ENCODE peak calls at places on chromosomes 11 and 22, in seven cellular contexts. R is kidney, I is PC-3, K is mesendoderm, E is K562, T is colonic mucosa, N is fibroblast of lung. P is an unnamed sample.

GRCh38 chr11:78097666-78098385 is 18.2 kb upstream of the NDUFC2 start:
- DNase-seq in E (no peak), T (no peak), N (no peak), I (no peak), R (no peak), K (no peak), P (no peak)

GRCh38 chr11:46315783-46316563 is 31.3 kb upstream of the DGKZ start:
- DNase-seq in N (no peak), I (no peak), T (peak; percentile 60), E (no peak), R (no peak), K (no peak), P (no peak)

GRCh38 chr11:27619936-27620335 is 80.3 kb downstream of the BDNF start:
- DNase-seq in I (no peak), R (no peak), K (no peak), N (no peak), T (no peak), E (no peak), P (no peak)

GRCh38 chr11:1741741-1742140 is 8.7 kb downstream of the IFITM10 start:
- DNase-seq in I (no peak), R (no peak), E (no peak), K (no peak), N (no peak), T (no peak), P (no peak)

GRCh38 chr11:83689062-83689461 is 402.9 kb upstream of the CCDC90B start:
- DNase-seq in R (no peak), N (no peak), I (no peak), E (no peak), K (no peak), T (no peak), P (no peak)

GRCh38 chr11:104333977-104334376 is 170.0 kb upstream of the PDGFD start:
- DNase-seq in K (peak; percentile 62), R (no peak), E (no peak), T (no peak), I (peak; percentile 39), N (no peak), P (no peak)

GRCh38 chr11:33262016-33262638 is 4.9 kb downstream of the HIPK3 start:
- DNase-seq in N (peak; percentile 17), E (no peak), T (no peak), K (no peak), R (no peak), I (peak; percentile 6), P (no peak)

GRCh38 chr11:128903248-128904041 is 12.3 kb downstream of the KCNJ5 start:
- DNase-seq in T (no peak), N (no peak), I (no peak), K (peak; percentile 95), E (no peak), R (peak; percentile 77), P (peak; percentile 50)

GRCh38 chr11:47099213-47099917 is 77.3 kb downstream of the ARFGAP2 start:
- DNase-seq in N (no peak), K (no peak), E (no peak), T (peak; percentile 33), I (no peak), R (no peak), P (no peak)

GRCh38 chr11:42812408-42812807 is 499.4 kb upstream of the API5 start:
- DNase-seq in K (no peak), E (no peak), R (no peak), T (no peak), I (no peak), N (no peak), P (no peak)

GRCh38 chr11:95134491-95134890 is 44.8 kb downstream of the ENDOD1 start:
- DNase-seq in I (peak; percentile 95), E (no peak), R (no peak), K (no peak), N (peak; percentile 36), T (no peak), P (no peak)

GRCh38 chr22:49550766-49551362 is 276.8 kb downstream of the BRD1 start:
- DNase-seq in R (no peak), N (no peak), T (no peak), I (no peak), E (peak; percentile 47), K (no peak), P (no peak)

GRCh38 chr11:93481696-93482095 is 61.5 kb downstream of the SMCO4 start:
- DNase-seq in T (no peak), N (no peak), R (no peak), E (no peak), I (no peak), K (no peak), P (no peak)

GRCh38 chr11:77301510-77301909 is at the start of gene GDPD4:
- DNase-seq in I (no peak), E (peak; percentile 27), K (no peak), N (no peak), R (no peak), T (no peak), P (no peak)

GRCh38 chr11:72639475-72640375 is 34.5 kb downstream of the PDE2A start:
- DNase-seq in K (no peak), E (no peak), I (no peak), N (no peak), T (no peak), R (peak; percentile 79), P (no peak)

GRCh38 chr11:95716266-95716665 is 73.3 kb downstream of the FAM76B start:
- DNase-seq in R (no peak), I (no peak), T (no peak), E (no peak), K (no peak), N (no peak), P (no peak)

GRCh38 chr11:119336744-119337469 is 2.6 kb downstream of the RNF26 start:
- DNase-seq in E (no peak), R (peak; percentile 30), K (no peak), N (no peak), T (no peak), I (no peak), P (no peak)

GRCh38 chr11:75242722-75243600 is 2.4 kb downstream of the TPBGL start:
- DNase-seq in K (no peak), I (no peak), N (no peak), R (no peak), T (no peak), E (no peak), P (no peak)

GRCh38 chr11:92964471-92964870 is 5.0 kb upstream of the MTNR1B start:
- DNase-seq in I (peak; percentile 41), T (no peak), N (no peak), K (no peak), E (no peak), R (no peak), P (no peak)

GRCh38 chr11:87030458-87031054 is 7.2 kb upstream of the TMEM135 start:
- DNase-seq in R (no peak), T (no peak), K (peak; percentile 25), I (peak; percentile 15), N (no peak), E (no peak), P (no peak)

GRCh38 chr22:22890085-22890484 is 2.5 kb downstream of the IGLL5 start:
- DNase-seq in R (no peak), T (no peak), N (no peak), I (no peak), K (no peak), E (peak; percentile 54), P (no peak)

GRCh38 chr11:102293873-102294601 is 23.2 kb upstream of the BIRC3 start:
- DNase-seq in I (peak; percentile 80), E (no peak), R (no peak), N (peak; percentile 69), K (peak; percentile 53), T (no peak), P (peak; percentile 41)

GRCh38 chr11:85423794-85424193 is 203.3 kb downstream of the DLG2 start:
- DNase-seq in T (no peak), N (no peak), E (no peak), R (no peak), I (no peak), K (no peak), P (no peak)

GRCh38 chr11:121198491-121198890 is 94.1 kb upstream of the SC5D start:
- DNase-seq in E (no peak), K (peak; percentile 19), I (no peak), N (no peak), R (no peak), T (no peak), P (no peak)

GRCh38 chr11:105613183-105613582 is 3.3 kb downstream of the GRIA4 start:
- DNase-seq in K (no peak), R (no peak), E (no peak), T (no peak), I (no peak), N (no peak), P (no peak)
- H3K9ac ChIP-seq in K (no peak overlapping the region), R (no peak overlapping the region), E (no peak overlapping the region), T (no peak overlapping the region), I (no peak overlapping the region), N (no peak overlapping the region), P (no peak overlapping the region)

DNA sequence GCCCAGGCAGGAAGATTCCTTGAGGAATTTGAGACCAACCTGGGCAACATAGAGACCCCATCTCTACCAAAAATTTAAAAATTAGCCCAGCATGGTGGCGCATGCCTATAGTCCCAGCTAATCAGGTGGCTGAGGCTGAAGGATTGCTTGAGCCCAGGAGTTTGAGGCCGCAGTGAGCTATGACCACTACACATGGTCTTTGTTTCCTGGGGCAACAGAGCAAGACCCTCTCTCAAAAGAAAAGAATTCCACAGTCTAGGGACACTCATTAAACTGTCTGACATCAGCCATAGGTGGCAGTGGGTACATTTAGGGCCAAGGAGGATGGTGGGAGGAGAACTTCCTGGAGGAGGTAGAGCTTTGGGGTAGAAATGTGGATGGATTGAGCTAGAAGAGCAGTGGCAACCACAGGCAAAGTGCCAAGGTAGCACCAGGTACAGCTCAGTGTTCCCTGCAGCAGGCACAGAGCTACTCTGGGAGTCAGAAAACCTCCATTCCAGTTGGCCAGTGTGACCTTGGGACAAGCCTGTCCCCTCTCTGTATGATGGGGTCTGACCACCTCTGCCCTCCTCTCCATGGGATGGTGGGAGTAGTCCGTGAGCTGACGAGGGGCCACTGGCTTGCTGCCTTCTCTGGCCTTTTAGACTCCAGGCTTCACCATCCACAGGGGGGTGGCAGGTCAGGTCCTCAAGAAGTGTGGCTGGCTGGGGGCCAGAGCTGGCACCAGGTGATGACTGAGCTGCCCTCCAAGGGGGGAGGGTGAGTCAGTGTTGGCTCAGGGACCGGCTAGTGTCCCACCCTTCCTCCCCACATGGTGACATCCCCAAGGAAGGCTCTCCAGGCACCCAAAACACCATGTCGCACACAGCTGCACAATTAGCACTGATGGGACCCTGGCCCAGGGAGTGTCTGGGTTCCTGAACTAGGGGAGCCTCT is 3.7 kb upstream of the CLCF1 start:
- DNase-seq in K (no peak), I (peak; percentile 82), N (no peak), E (no peak), R (peak; percentile 84), T (no peak), P (no peak)
- H3K4me3 ChIP-seq in K (no peak overlapping the region), I (peak overlapping the region; percentile 16), N (no peak overlapping the region), E (no peak overlapping the region), R (no peak overlapping the region), T (no peak overlapping the region), P (no peak overlapping the region)

GRCh38 chr22:40247976-40248375 is 70.3 kb downstream of the TNRC6B start:
- DNase-seq in N (no peak), E (no peak), I (no peak), K (no peak), T (no peak), R (no peak), P (no peak)
- H3K27ac ChIP-seq in N (no peak overlapping the region), E (no peak overlapping the region), I (no peak overlapping the region), K (no peak overlapping the region), T (no peak overlapping the region), R (no peak overlapping the region), P (no peak overlapping the region)

DNA sequence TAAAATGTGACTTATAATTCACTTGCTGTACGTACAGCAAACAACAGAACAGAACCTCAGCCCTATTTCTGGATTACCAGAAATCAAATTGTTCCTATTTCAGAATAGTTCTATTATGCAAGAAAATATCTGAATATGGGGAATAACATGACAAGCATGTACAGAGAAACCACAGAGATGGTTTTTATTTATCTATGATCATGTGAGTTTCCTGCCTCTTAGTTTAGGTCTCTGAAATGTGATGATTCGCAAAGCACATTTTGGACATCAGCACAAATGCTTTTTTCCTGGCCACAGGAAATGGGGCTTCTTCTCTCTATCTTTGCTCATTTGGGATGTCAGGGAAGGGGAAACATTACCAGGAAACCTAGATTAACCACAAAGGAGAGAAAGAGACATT is 266.7 kb upstream of the CTSC start:
- DNase-seq in N (peak; percentile 70), T (no peak), I (peak; percentile 36), R (no peak), K (no peak), E (no peak), P (no peak)
- H3K9ac ChIP-seq in N (no peak overlapping the region), T (no peak overlapping the region), I (no peak overlapping the region), R (no peak overlapping the region), K (no peak overlapping the region), E (no peak overlapping the region), P (no peak overlapping the region)